ENCODE peak calls at places on chromosomes 5 and 9, in eight cellular contexts. G is GM13977; H is amygdala; J is iPS-NIHi11; A is body of pancreas; V is NCI-H510A treated with DMSO at 0.1 percent for 48 hours; U is activated CD4-positive, alpha-beta T cell treated with anti-CD3 and anti-CD28 coated beads, Interleukin-2, amount 50 U/mL, for 48 hours; Y is mammary epithelial cell. L is an unnamed sample.

GRCh38 chr9:126791406-126792230 is 13.2 kb upstream of the ZBTB43 start:
- DNase-seq in G (no peak), H (no peak), J (no peak), A (no peak), V (no peak), U (no peak), Y (peak), L (peak)

GRCh38 chr9:115595951-115596742 is 478.2 kb upstream of the TNC start:
- DNase-seq in G (no peak), H (no peak), J (no peak), A (peak), V (no peak), U (no peak), Y (no peak), L (peak)

GRCh38 chr9:23153058-23153457 is 673.0 kb downstream of the ELAVL2 start:
- DNase-seq in G (no peak), H (no peak), J (no peak), A (no peak), V (no peak), U (no peak), Y (no peak), L (no peak)

GRCh38 chr9:136511670-136512592 is 29.1 kb upstream of the SEC16A start:
- DNase-seq in G (no peak), H (peak), J (no peak), A (peak), V (no peak), U (no peak), Y (no peak), L (no peak)

GRCh38 chr5:140131967-140132409 is 6.3 kb downstream of the IGIP start:
- DNase-seq in G (no peak), H (no peak), J (no peak), A (peak), V (peak), U (no peak), Y (peak), L (peak)

GRCh38 chr5:143759368-143760136 is 52.4 kb upstream of the HMHB1 start:
- DNase-seq in G (no peak), H (no peak), J (no peak), A (no peak), V (no peak), U (no peak), Y (no peak), L (no peak)

GRCh38 chr5:29077451-29077850 is 2039.1 kb upstream of the CDH9 start:
- DNase-seq in G (no peak), H (no peak), J (no peak), A (no peak), V (no peak), U (no peak), Y (peak), L (no peak)

GRCh38 chr5:45454114-45454513 is 242.1 kb downstream of the HCN1 start:
- DNase-seq in G (no peak), H (no peak), J (peak), A (peak), V (peak), U (no peak), Y (no peak), L (peak)